ENCODE peak calls at places on chromosomes 13 and 19, in five cellular contexts. S is natural killer cell; O is naive thymus-derived CD4-positive, alpha-beta T cell; Z is SK-N-SH treated with all-trans-retinoic acid at 6 μM for 48 hours; F is activated naive CD8-positive, alpha-beta T cell treated with anti-CD3 and anti-CD28 coated beads, Interleukin-2, amount 50 U/mL, for 24 hours. L is an unnamed sample.

GRCh38 chr19:4487572-4487971 is 15.5 kb downstream of the HDGFL2 start:
- ATAC-seq in S (no peak), O (no peak), Z (no peak), F (no peak), L (no peak)

GRCh38 chr19:38047641-38048040 is 140.6 kb downstream of the SIPA1L3 start:
- ATAC-seq in S (no peak), O (no peak), Z (no peak), F (no peak), L (no peak)

GRCh38 chr19:7832009-7832408 is 2.0 kb downstream of the EVI5L start:
- ATAC-seq in S (no peak), O (no peak), Z (no peak), F (no peak), L (no peak)

GRCh38 chr19:11451942-11452813 is 16.7 kb downstream of the PRKCSH start:
- ATAC-seq in S (no peak), O (no peak), Z (no peak), F (no peak), L (no peak)

GRCh38 chr19:32234663-32235217 is 110.7 kb upstream of the ZNF507 start:
- ATAC-seq in S (no peak), O (no peak), Z (no peak), F (no peak), L (no peak)

GRCh38 chr13:109756778-109757177 is 29.6 kb downstream of the IRS2 start:
- ATAC-seq in S (no peak), O (no peak), Z (no peak), F (no peak), L (no peak)

GRCh38 chr13:26348966-26349365 is 95.0 kb downstream of the CDK8 start:
- ATAC-seq in S (no peak), O (no peak), Z (no peak), F (no peak), L (no peak)

GRCh38 chr19:6393982-6394412 is 1.0 kb upstream of the GTF2F1 start:
- ATAC-seq in S (no peak), O (no peak), Z (no peak), F (no peak), L (no peak)

GRCh38 chr19:30097746-30098280 is 155.8 kb downstream of the URI1 start:
- ATAC-seq in S (no peak), O (no peak), Z (no peak), F (no peak), L (no peak)

GRCh38 chr19:7612282-7613274 is 16.8 kb downstream of the XAB2 start:
- ATAC-seq in S (no peak), O (no peak), Z (no peak), F (no peak), L (no peak)

GRCh38 chr19:768424-768823 is 17.5 kb downstream of the MISP start:
- ATAC-seq in S (no peak), O (no peak), Z (peak), F (no peak), L (no peak)

GRCh38 chr19:35000647-35001501 is 751 bp downstream of the GRAMD1A start:
- ATAC-seq in S (peak), O (peak), Z (peak), F (peak), L (peak)

GRCh38 chr13:79724348-79725103 is 243.6 kb downstream of the NDFIP2 start:
- ATAC-seq in S (no peak), O (no peak), Z (peak), F (no peak), L (no peak)

GRCh38 chr19:50257141-50257540 is 53.7 kb downstream of the MYH14 start:
- ATAC-seq in S (no peak), O (no peak), Z (no peak), F (no peak), L (no peak)

GRCh38 chr13:111919826-111920225 is 147.1 kb upstream of the SOX1 start:
- ATAC-seq in S (no peak), O (no peak), Z (no peak), F (no peak), L (no peak)